ENCODE peak calls at places on chromosomes 13 and 19, in four cellular contexts. K is D721Med; Y is lower leg skin; T is activated CD8-positive, alpha-beta memory T cell treated with anti-CD3 and anti-CD28 coated beads for 1 hour. J is an unnamed sample.

GRCh38 chr13:111210488-111210887 is 95.4 kb downstream of the ARHGEF7 start:
- DNase-seq in Y (no peak), T (no peak), K (no peak), J (no peak)

GRCh38 chr19:42440357-42441046 is 2.2 kb downstream of the CXCL17 start:
- DNase-seq in Y (peak), T (peak), K (no peak), J (no peak)

GRCh38 chr19:5753743-5754142 is 30.8 kb downstream of the PRR22 start:
- DNase-seq in K (no peak), T (no peak), Y (no peak), J (no peak)

GRCh38 chr13:99922631-99923404 is 48.7 kb downstream of the ZIC5 start:
- DNase-seq in Y (no peak), K (no peak), T (no peak), J (no peak)

GRCh38 chr19:2239771-2240770 is 3.4 kb downstream of the SF3A2 start:
- DNase-seq in K (no peak), Y (no peak), T (no peak), J (no peak)

GRCh38 chr19:23409392-23410048 is 14.2 kb upstream of the ZNF91 start:
- DNase-seq in Y (no peak), K (no peak), T (no peak), J (no peak)

GRCh38 chr13:43815204-43815603 is 28.4 kb upstream of the ENOX1 start:
- DNase-seq in K (no peak), Y (no peak), T (no peak), J (no peak)

GRCh38 chr19:40617961-40618360 is 16.8 kb downstream of the LTBP4 start:
- DNase-seq in Y (no peak), K (no peak), T (no peak), J (no peak)